ENCODE peak calls at places on chromosomes 6 and 20, in nine cellular contexts. A is astrocyte of the spinal cord, Q is foreskin keratinocyte, L is esophagus squamous epithelium, E is epithelial cell of proximal tubule, H is HCT116, M is endothelial cell of umbilical vein, K is foreskin fibroblast, Y is nephron progenitor cell. Z is an unnamed sample.

GRCh38 chr6:138824482-138825134 is 28.7 kb downstream of the ECT2L start:
- DNase-seq in M (peak), K (no peak), A (no peak), Y (no peak), E (no peak), L (no peak), H (no peak), Q (peak), Z (no peak)

GRCh38 chr20:49595811-49596545 is 28.0 kb upstream of the PTGIS start:
- DNase-seq in A (peak), H (no peak), Y (no peak), E (no peak), K (peak), L (no peak), Q (no peak), M (peak), Z (no peak)

GRCh38 chr6:15247750-15248450 is 2.0 kb downstream of the JARID2 start:
- DNase-seq in Y (peak), H (no peak), M (peak), E (no peak), L (peak), K (no peak), Q (peak), A (peak), Z (peak)

GRCh38 chr6:13362432-13362831 is 34.1 kb upstream of the TBC1D7 start:
- DNase-seq in K (no peak), Y (no peak), M (no peak), Q (no peak), H (no peak), L (no peak), A (peak), E (peak), Z (no peak)

GRCh38 chr6:96925290-96925687 is 761 bp downstream of the KLHL32 start:
- DNase-seq in L (no peak), Y (no peak), Q (no peak), E (no peak), A (no peak), K (no peak), H (no peak), M (no peak), Z (no peak)

GRCh38 chr6:124669713-124670480 is 292.3 kb upstream of the RNF217 start:
- DNase-seq in L (no peak), Y (no peak), K (no peak), E (no peak), H (no peak), A (no peak), Q (peak), M (no peak), Z (no peak)

GRCh38 chr6:113805836-113806500 is 51.2 kb upstream of the MARCKS start:
- DNase-seq in H (no peak), E (no peak), Q (no peak), K (no peak), L (no peak), Y (no peak), M (no peak), A (no peak), Z (no peak)

GRCh38 chr6:168196385-168196860 is 117.4 kb upstream of the FRMD1 start:
- DNase-seq in Y (no peak), E (no peak), H (no peak), L (no peak), Q (no peak), K (no peak), M (no peak), A (no peak), Z (no peak)

GRCh38 chr6:97726378-97726777 is 443.4 kb upstream of the MMS22L start:
- DNase-seq in Q (peak), E (no peak), H (no peak), Y (no peak), L (no peak), K (no peak), A (no peak), M (no peak), Z (no peak)

GRCh38 chr6:68834561-68834960 is 199.5 kb downstream of the ADGRB3 start:
- DNase-seq in Y (no peak), L (no peak), A (peak), M (no peak), K (peak), Q (no peak), E (no peak), H (no peak), Z (no peak)

GRCh38 chr6:142833054-142833453 is 111.9 kb downstream of the HIVEP2 start:
- DNase-seq in L (no peak), M (peak), E (peak), Q (peak), Y (no peak), K (peak), A (peak), H (no peak), Z (no peak)

GRCh38 chr6:30556006-30556713 is at the start of gene GNL1:
- DNase-seq in M (peak), E (peak), A (peak), H (peak), Y (peak), L (peak), Q (peak), K (peak), Z (peak)

GRCh38 chr6:46521464-46521971 is 30.3 kb upstream of the RCAN2 start:
- DNase-seq in L (no peak), Y (no peak), M (no peak), H (no peak), E (no peak), K (no peak), Q (no peak), A (peak), Z (no peak)

GRCh38 chr6:115783402-115784061 is 277.2 kb downstream of the FRK start:
- DNase-seq in E (no peak), K (peak), M (no peak), A (peak), L (no peak), Q (peak), H (no peak), Y (no peak), Z (no peak)

GRCh38 chr6:39568896-39569295 is 156.3 kb downstream of the KIF6 start:
- DNase-seq in K (peak), M (no peak), Y (no peak), H (no peak), E (no peak), Q (peak), A (peak), L (no peak), Z (no peak)

GRCh38 chr6:154164397-154164796 is 125.4 kb downstream of the OPRM1 start:
- DNase-seq in E (peak), L (no peak), A (peak), Q (no peak), K (peak), Y (peak), H (no peak), M (peak), Z (no peak)

GRCh38 chr6:41974281-41974825 is 32.7 kb upstream of the CCND3 start:
- DNase-seq in A (no peak), E (no peak), Y (no peak), M (no peak), Q (no peak), H (no peak), K (no peak), L (no peak), Z (no peak)

GRCh38 chr20:35669221-35669620 is 4.5 kb upstream of the CPNE1 start:
- DNase-seq in H (no peak), Q (no peak), E (no peak), L (no peak), K (no peak), A (no peak), Y (no peak), M (no peak), Z (no peak)

GRCh38 chr20:19588731-19589130 is 169.3 kb upstream of the RIN2 start:
- DNase-seq in L (no peak), H (no peak), M (no peak), Y (no peak), A (no peak), Q (no peak), E (no peak), K (no peak), Z (no peak)

GRCh38 chr20:49420292-49420691 is 62.2 kb downstream of the KCNB1 start:
- DNase-seq in A (no peak), H (no peak), Q (peak), Y (no peak), M (no peak), K (no peak), L (no peak), E (no peak), Z (no peak)

GRCh38 chr6:136920858-136921520 is 1.1 kb upstream of the SLC35D3 start:
- DNase-seq in E (peak), Y (peak), H (no peak), M (peak), A (peak), L (no peak), Q (peak), K (no peak), Z (peak)

GRCh38 chr20:31713312-31714049 is 9.2 kb downstream of the BCL2L1 start:
- DNase-seq in M (peak), Y (no peak), K (peak), Q (peak), A (peak), E (no peak), H (peak), L (no peak), Z (no peak)

DNA sequence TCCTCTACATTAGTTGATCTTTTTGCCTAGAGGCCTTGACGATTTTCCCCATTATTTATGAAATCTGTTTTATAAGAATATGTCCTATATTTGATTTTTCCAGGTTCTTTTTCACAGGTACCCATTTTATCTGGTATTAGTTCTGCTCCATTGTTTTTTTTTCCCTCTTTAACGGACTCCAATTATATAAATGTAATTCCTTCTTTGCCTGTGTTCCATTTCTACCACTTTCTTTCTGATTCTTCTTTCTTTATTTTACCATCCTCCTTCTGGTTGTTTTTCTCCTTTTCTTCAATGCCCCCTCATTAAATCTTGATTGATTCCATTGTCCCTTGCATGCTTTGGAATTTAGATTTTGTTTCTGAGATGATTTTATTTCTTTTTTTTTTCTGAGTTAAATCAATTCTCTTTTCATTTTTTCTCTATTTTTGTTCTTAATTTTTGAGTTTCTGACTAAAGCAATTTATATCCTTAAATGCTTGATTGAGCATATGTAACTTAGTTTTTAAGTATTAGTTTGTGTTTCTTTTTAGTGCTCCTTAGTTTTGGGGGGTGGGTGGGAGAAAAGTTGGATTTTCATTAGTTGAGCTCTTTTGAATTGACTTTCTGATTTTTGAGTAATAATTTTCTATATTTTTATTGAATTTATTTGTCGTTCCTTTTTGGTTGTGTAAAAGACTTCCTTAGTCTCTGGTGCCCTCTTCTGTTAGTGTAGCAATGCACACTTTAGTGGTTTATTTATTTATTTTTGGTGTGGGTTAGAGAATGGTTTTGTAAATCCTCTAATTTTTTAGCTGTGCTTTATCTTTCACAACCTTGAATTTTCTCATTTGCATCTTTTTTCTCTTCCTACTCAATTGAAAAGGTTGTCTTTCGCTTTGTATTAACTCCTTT is 140.8 kb downstream of the FARS2 start:
- DNase-seq in A (peak), K (no peak), H (peak), L (no peak), E (no peak), Y (no peak), M (peak), Q (peak), Z (no peak)
- TF ChIP-seq CTCF in A (peak), K (peak), H (peak), L (peak), E (peak), Y (peak), M (peak), Q (peak), Z (no peak)

DNA sequence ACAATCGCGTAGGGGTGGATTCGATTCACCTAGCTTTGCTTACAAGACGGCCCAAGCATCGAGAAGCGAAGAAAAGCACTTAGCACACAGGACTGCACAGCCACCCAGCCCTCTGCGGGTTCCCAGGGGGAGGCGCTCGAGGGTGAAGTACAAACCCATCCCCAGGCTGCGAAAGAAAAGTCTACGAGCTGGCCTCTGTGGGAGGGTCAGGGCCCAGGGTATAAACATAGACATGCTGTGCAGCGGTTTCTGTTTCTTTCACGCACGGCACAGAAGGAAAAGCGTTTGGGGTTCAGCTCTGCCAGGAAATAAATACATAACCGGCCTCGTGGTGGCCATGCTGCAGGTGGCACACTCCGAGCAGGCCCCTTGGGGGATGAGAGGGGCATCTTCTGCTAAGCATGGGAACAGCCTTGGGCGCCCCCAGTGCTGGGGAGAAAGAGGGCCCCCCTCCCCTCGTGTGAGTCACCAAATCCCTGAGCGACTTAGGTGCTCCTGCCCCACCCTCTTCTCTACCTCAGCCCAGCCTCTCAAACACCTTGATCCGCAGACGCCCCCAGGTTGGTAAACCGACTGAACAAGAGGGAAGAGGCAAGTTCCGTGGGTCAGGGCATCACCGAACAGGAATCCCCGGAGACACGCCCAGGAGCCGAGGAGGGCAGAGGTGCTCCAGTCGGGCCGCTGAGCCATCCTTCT is 91.6 kb upstream of the RIPOR2 start:
- DNase-seq in Q (no peak), M (no peak), Y (no peak), A (no peak), L (no peak), H (no peak), K (no peak), E (no peak), Z (peak)
- TF ChIP-seq CTCF in Q (no peak), M (no peak), Y (no peak), A (no peak), L (no peak), H (no peak), K (no peak), E (no peak), Z (peak)

GRCh38 chr6:28980137-28980796 is 24.8 kb downstream of the ZNF311 start:
- DNase-seq in M (no peak), H (no peak), A (no peak), Q (no peak), E (no peak), L (no peak), Y (no peak), K (no peak), Z (no peak)

GRCh38 chr6:28982476-28983266 is 22.4 kb downstream of the ZNF311 start:
- DNase-seq in Y (no peak), L (no peak), Q (peak), M (no peak), K (peak), E (peak), H (no peak), A (peak), Z (no peak)

GRCh38 chr6:28981391-28981832 is 23.7 kb downstream of the ZNF311 start:
- DNase-seq in Q (peak), H (peak), Y (peak), L (no peak), M (no peak), E (no peak), A (peak), K (peak), Z (no peak)

GRCh38 chr6:28980797-28981390 is 24.2 kb downstream of the ZNF311 start:
- DNase-seq in A (peak), Y (peak), L (no peak), M (peak), K (peak), Q (peak), E (peak), H (peak), Z (peak)

GRCh38 chr6:28981833-28982475 is 23.2 kb downstream of the ZNF311 start:
- DNase-seq in A (peak), K (peak), H (peak), Y (peak), E (peak), M (peak), Q (peak), L (no peak), Z (peak)
- TF ChIP-seq CTCF in A (no peak), K (no peak), H (no peak), Y (no peak), E (peak), M (no peak), Q (peak), L (peak), Z (no peak)

GRCh38 chr6:111753573-111753972 is 119.7 kb downstream of the FYN start:
- DNase-seq in M (no peak), L (no peak), K (no peak), A (no peak), Y (no peak), E (no peak), Q (no peak), H (no peak), Z (no peak)

GRCh38 chr6:111750753-111751684 is 122.2 kb downstream of the FYN start:
- DNase-seq in M (peak), K (no peak), A (peak), H (no peak), E (no peak), Q (peak), L (no peak), Y (no peak), Z (peak)

GRCh38 chr6:111752476-111752875 is 120.8 kb downstream of the FYN start:
- DNase-seq in K (no peak), E (no peak), Y (no peak), A (no peak), H (no peak), Q (no peak), L (no peak), M (no peak), Z (no peak)

GRCh38 chr6:111757342-111757741 is 115.9 kb downstream of the FYN start:
- DNase-seq in H (no peak), Q (peak), K (no peak), M (peak), Y (no peak), A (peak), E (no peak), L (no peak), Z (no peak)

GRCh38 chr6:111754423-111754822 is 118.8 kb downstream of the FYN start:
- DNase-seq in H (no peak), L (no peak), K (no peak), Y (no peak), M (peak), A (no peak), E (no peak), Q (no peak), Z (no peak)
- TF ChIP-seq CTCF in H (no peak), L (no peak), K (no peak), Y (no peak), M (no peak), A (no peak), E (no peak), Q (no peak), Z (no peak)

GRCh38 chr6:45438849-45439406 is 61.2 kb upstream of the SUPT3H start:
- DNase-seq in H (peak), Q (peak), A (peak), Y (no peak), L (no peak), K (peak), M (peak), E (peak), Z (no peak)
- TF ChIP-seq CTCF in H (no peak), Q (no peak), A (no peak), Y (no peak), L (no peak), K (no peak), M (no peak), E (no peak), Z (no peak)

GRCh38 chr6:33278392-33278741 is 1.4 kb downstream of the B3GALT4 start:
- DNase-seq in Y (no peak), L (no peak), Q (no peak), M (no peak), H (no peak), K (no peak), E (no peak), A (no peak), Z (no peak)

GRCh38 chr6:33280539-33280938 is 3.6 kb downstream of the B3GALT4 start:
- DNase-seq in K (no peak), Q (no peak), A (no peak), M (no peak), Y (no peak), L (no peak), E (no peak), H (no peak), Z (no peak)

GRCh38 chr6:33279257-33279695 is 2.4 kb downstream of the B3GALT4 start:
- DNase-seq in Q (no peak), A (no peak), Y (no peak), H (no peak), K (no peak), M (no peak), E (no peak), L (no peak), Z (no peak)

GRCh38 chr6:33278810-33279209 is 1.9 kb downstream of the B3GALT4 start:
- DNase-seq in M (no peak), A (no peak), E (no peak), K (no peak), L (no peak), Q (no peak), Y (no peak), H (no peak), Z (no peak)

GRCh38 chr6:33279971-33280511 is 3.1 kb downstream of the B3GALT4 start:
- DNase-seq in A (peak), H (peak), M (peak), Y (peak), E (no peak), K (peak), Q (peak), L (no peak), Z (no peak)
- TF ChIP-seq CTCF in A (peak), H (peak), M (peak), Y (peak), E (peak), K (peak), Q (peak), L (peak), Z (no peak)

DNA sequence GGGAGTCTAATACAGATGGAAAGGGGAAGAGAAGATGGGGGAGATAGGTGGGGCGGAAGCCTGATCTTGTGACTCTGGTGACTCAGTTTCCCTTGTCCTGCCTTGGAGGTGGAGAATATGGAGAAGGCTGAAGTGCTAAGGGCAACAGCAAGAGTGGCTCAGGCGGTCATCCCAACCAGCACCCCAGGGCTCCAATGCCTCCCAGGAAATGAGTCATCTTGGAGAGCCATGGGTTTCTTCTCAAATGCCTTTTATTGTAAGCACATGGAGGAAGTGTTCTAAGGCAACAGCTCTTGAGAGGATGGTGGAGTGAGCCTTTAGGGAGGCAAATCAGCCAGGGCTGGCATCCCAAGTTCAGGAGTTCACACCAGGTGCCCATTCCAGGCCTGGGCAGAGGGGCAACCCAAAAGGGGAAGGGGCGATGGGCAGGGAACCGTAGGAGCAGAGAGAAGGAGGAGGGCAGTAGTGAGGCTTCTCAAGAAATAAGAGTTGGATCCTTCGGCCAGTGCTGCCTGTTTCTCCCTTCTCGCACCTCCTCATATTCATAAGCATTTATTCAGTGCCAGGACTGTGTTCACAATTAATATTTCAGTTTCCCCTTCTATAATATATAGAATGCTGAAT is 13.1 kb upstream of the AHCY start:
- DNase-seq in L (no peak), Y (no peak), M (no peak), H (peak), Q (peak), K (peak), A (peak), E (no peak), Z (no peak)
- TF ChIP-seq CTCF in L (no peak), Y (no peak), M (no peak), H (no peak), Q (peak), K (no peak), A (no peak), E (no peak), Z (no peak)

Z was measured in GM20000.